ENCODE peak calls at places on chromosome 3, in six cellular contexts. B is HL-60, R is GM23338, C is sigmoid colon, W is psoas muscle, G is GM23248. H is an unnamed sample.

GRCh38 chr3:57582470-57583168 is 14.5 kb downstream of the ARF4 start:
- DNase-seq in B (no peak), R (peak; percentile 31), C (no peak), W (no peak), G (no peak), H (no peak)

GRCh38 chr3:101189786-101190185 is 130.6 kb downstream of the IMPG2 start:
- DNase-seq in B (no peak), R (no peak), C (no peak), W (no peak), G (peak; percentile 66), H (no peak)

GRCh38 chr3:34005886-34006285 is 207.5 kb downstream of the PDCD6IP start:
- DNase-seq in B (no peak), R (no peak), C (no peak), W (no peak), G (peak; percentile 82), H (no peak)

GRCh38 chr3:190517696-190518095 is 3.8 kb downstream of the IL1RAP start:
- DNase-seq in B (peak; percentile 58), R (no peak), C (no peak), W (no peak), G (peak; percentile 91), H (no peak)

GRCh38 chr3:11640009-11640673 is 3.6 kb downstream of the VGLL4 start:
- DNase-seq in B (no peak), R (no peak), C (no peak), W (no peak), G (no peak), H (no peak)

GRCh38 chr3:101720851-101721649 is 3.4 kb upstream of the CEP97 start:
- DNase-seq in B (no peak), R (no peak), C (no peak), W (no peak), G (peak; percentile 64), H (no peak)

GRCh38 chr3:194986208-194987043 is 284.5 kb downstream of the XXYLT1 start:
- DNase-seq in B (peak; percentile 82), R (no peak), C (no peak), W (no peak), G (no peak), H (no peak)

GRCh38 chr3:130759692-130760338 is 13.2 kb upstream of the PIK3R4 start:
- DNase-seq in B (no peak), R (peak; percentile 81), C (no peak), W (peak; percentile 20), G (peak; percentile 80), H (peak; percentile 80)

GRCh38 chr3:195107593-195107992 is 163.4 kb downstream of the XXYLT1 start:
- DNase-seq in B (no peak), R (no peak), C (peak; percentile 64), W (no peak), G (no peak), H (no peak)

GRCh38 chr3:85801955-85802354 is 843.2 kb downstream of the CADM2 start:
- DNase-seq in B (no peak), R (peak; percentile 70), C (no peak), W (no peak), G (no peak), H (no peak)

GRCh38 chr3:43132883-43133743 is 27.2 kb upstream of the POMGNT2 start:
- DNase-seq in B (no peak), R (no peak), C (no peak), W (no peak), G (no peak), H (no peak)

DNA sequence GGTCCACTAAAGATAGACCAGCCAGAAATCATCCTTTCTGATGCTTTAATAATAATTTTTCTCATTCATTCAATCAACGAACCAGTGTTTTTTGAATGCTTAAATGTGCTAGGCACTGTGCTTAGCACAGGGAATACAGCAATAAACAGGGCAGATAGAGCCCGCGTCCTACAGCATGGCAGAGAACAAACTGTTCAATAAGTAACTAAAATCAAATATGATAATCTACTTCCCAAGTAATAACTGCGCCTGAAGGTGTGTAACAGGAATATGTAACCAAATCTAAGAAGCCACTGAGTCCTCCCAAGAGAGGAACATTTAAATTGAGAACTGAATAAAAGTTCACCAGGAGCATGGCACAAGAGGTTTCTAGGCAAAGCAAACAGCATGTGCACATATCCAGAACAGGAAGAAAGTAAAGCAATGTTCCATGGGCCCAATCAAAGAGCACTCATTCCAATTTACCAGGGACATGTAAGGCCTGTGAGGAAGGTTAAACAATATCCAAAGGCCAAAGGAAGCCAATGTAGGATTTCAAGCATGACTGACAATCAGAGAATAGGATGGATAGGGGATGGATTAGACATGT is 311.0 kb upstream of the RARB start:
- DNase-seq in B (no peak), R (no peak), C (no peak), W (no peak), G (no peak), H (peak; percentile 5)
- H3K27me3 ChIP-seq in B (no peaks in the 10 kb centered on the region), R (no peaks in the 10 kb centered on the region), C (no peaks in the 10 kb centered on the region), W (no peaks in the 10 kb centered on the region), G (no peaks in the 10 kb centered on the region), H (no peaks in the 10 kb centered on the region)

GRCh38 chr3:114660124-114660523 is 366.3 kb downstream of the TIGIT start:
- DNase-seq in B (no peak), R (no peak), C (no peak), W (no peak), G (peak; percentile 48), H (peak; percentile 15)
- H3K27ac ChIP-seq in B (no peak overlapping the region), R (no peak overlapping the region), C (peak overlapping the region; percentile 67), W (peak overlapping the region; percentile 66), G (peak overlapping the region; percentile 49), H (no peak overlapping the region)

DNA sequence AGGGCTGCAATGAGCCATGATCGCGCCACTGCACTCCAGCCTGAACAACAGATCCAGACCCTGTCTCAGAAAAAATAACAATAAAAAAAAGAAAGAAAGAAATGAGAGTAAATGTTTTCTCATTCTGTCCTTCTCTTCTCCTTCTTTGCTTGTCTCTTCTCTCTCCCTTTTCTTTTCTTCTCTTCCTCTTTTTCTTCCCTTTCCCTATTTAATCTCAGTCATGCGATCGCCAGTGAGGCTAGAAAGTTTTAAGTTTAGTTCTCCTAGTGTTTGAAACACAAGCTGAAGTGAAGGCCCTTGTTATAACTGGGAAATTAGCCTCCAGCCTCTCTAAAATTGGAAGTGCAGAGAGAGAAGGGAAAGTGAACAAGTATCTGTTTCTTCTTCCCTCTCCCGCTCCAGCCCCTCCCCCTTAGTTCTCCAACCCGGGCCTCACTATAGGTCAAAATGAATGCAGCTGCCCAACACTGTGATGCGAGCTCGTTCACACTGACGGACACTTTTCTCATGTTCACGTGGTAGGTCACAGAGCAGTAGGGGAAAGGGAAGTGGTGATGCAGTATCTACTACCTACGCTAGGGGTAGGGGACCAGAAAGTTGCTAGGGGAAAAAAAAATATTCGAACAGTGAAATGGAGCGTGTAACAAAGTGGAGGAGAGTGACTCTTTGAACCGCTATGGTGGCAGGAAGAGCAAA is 23.4 kb upstream of the TSC22D2 start:
- DNase-seq in B (peak; percentile 80), R (peak; percentile 89), C (no peak), W (peak; percentile 17), G (no peak), H (no peak)
- H3K4me3 ChIP-seq in B (peak overlapping the region; percentile 22), R (peak overlapping the region; percentile 32), C (no peak overlapping the region), W (no peak overlapping the region), G (no peak overlapping the region), H (no peak overlapping the region)

GRCh38 chr3:13881536-13882410 is 1.9 kb upstream of the WNT7A start:
- DNase-seq in B (no peak), R (no peak), C (peak; percentile 26), W (no peak), G (no peak), H (no peak)

GRCh38 chr3:13880811-13881156 is 913 bp upstream of the WNT7A start:
- DNase-seq in B (no peak), R (peak; percentile 67), C (peak; percentile 46), W (no peak), G (no peak), H (no peak)

GRCh38 chr3:13883681-13884080 is 3.8 kb upstream of the WNT7A start:
- DNase-seq in B (no peak), R (no peak), C (no peak), W (no peak), G (no peak), H (no peak)

GRCh38 chr3:13884851-13885703 is 5.2 kb upstream of the WNT7A start:
- DNase-seq in B (peak; percentile 1), R (peak; percentile 81), C (peak; percentile 13), W (no peak), G (no peak), H (peak; percentile 66)

GRCh38 chr3:13882876-13883275 is 3.0 kb upstream of the WNT7A start:
- DNase-seq in B (no peak), R (no peak), C (no peak), W (no peak), G (no peak), H (no peak)
- H3K27me3 ChIP-seq in B (peaks cover 35% of the 10 kb centered on the region), R (peaks cover 59% of the 10 kb centered on the region), C (peaks cover 51% of the 10 kb centered on the region), W (peaks cover 57% of the 10 kb centered on the region), G (peaks cover 64% of the 10 kb centered on the region), H (peaks cover 13% of the 10 kb centered on the region)

DNA sequence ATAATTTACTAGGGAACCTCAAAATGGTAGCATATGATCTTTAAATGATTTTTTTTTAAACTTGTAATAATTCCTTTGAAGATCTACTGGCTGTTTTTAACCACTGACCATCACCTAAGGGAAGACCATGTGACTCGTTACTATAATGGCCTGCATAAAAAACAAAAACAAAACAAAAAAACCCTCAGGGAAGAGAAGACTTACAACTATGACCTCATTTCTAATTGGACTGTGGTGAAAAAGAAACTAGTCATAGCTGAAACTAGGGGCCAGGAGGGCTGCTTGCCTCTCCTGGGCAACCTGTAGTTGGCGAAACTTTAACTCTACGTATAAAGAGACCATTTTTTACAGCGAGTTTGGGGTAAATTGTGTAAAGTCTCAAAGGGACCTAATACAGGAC is 23.0 kb downstream of the PAQR9 start:
- DNase-seq in B (no peak), R (no peak), C (no peak), W (no peak), G (peak; percentile 13), H (no peak)
- H3K27ac ChIP-seq in B (no peak overlapping the region), R (no peak overlapping the region), C (no peak overlapping the region), W (no peak overlapping the region), G (no peak overlapping the region), H (no peak overlapping the region)

DNA sequence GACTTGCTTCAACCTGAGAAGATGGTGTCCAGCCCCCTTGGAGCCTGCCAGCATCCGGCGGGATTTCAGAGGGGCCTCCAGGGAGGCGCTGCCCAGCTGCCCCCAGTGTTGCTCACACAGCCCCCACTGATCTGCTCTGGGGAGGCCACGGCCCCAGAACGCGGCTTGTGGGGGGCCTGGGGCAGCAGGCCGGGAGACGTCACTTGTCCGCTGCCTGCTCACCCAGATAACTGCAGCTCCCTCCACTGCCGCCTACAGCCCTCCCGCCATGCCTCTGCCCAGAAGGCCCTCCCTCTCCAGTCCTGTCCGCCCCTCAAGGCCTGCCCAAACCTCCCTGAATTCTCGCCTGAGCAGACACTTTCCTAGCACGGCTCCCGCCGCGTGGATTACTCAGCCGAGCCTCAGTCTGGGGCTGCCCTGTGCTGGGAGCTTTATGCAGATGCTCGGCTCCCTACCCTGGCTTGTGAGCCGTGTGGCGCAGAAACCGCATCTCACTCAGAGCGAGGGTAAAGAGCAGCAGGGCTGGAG is 17.2 kb upstream of the ADIPOQ start:
- DNase-seq in B (no peak), R (peak; percentile 74), C (no peak), W (peak; percentile 21), G (peak; percentile 83), H (no peak)
- H3K4me3 ChIP-seq in B (no peak overlapping the region), R (peak overlapping the region; percentile 64), C (no peak overlapping the region), W (no peak overlapping the region), G (no peak overlapping the region), H (no peak overlapping the region)

H was measured in small intestine.